ENCODE peak calls at places on chromosome 1, in four cellular contexts. Z, W, C and M are unnamed samples.

GRCh38 chr1:38092256-38092655 is 45.7 kb upstream of the POU3F1 start:
- DNase-seq in Z (no peak), W (no peak), C (no peak), M (no peak)

GRCh38 chr1:40607921-40608320 is 57.6 kb downstream of the RIMS3 start:
- DNase-seq in Z (no peak), W (no peak), C (no peak), M (no peak)

GRCh38 chr1:106049595-106049994 is 1006.9 kb upstream of the PRMT6 start:
- DNase-seq in Z (no peak), W (no peak), C (no peak), M (no peak)

GRCh38 chr1:8193840-8194406 is 124.0 kb upstream of the SLC45A1 start:
- DNase-seq in Z (no peak), W (no peak), C (no peak), M (no peak)

GRCh38 chr1:31007462-31007991 is 58.0 kb downstream of the PUM1 start:
- DNase-seq in Z (no peak), W (no peak), C (no peak), M (peak)

GRCh38 chr1:197614916-197615692 is 160.2 kb downstream of the DENND1B start:
- DNase-seq in Z (peak), W (peak), C (no peak), M (peak)

GRCh38 chr1:25912076-25912831 is 6.0 kb upstream of the STMN1 start:
- DNase-seq in Z (no peak), W (no peak), C (no peak), M (peak)

GRCh38 chr1:214018605-214019268 is 31.0 kb downstream of the PROX1 start:
- DNase-seq in Z (no peak), W (peak), C (peak), M (no peak)

GRCh38 chr1:205284420-205285144 is 37.0 kb downstream of the NUAK2 start:
- DNase-seq in Z (peak), W (no peak), C (peak), M (peak)

GRCh38 chr1:247111636-247112478 is 7.7 kb upstream of the ZNF669 start:
- DNase-seq in Z (no peak), W (no peak), C (no peak), M (peak)

GRCh38 chr1:43042773-43043470 is 84.3 kb upstream of the SLC2A1 start:
- DNase-seq in Z (no peak), W (no peak), C (no peak), M (no peak)

GRCh38 chr1:228514421-228514820 is 27.2 kb downstream of the RNF187 start:
- DNase-seq in Z (no peak), W (no peak), C (no peak), M (no peak)